ENCODE peak calls at places on chromosome 9, in five cellular contexts. A is stimulated activated CD4-positive, alpha-beta T cell treated with anti-CD3 and anti-CD28 coated beads, Interleukin-2, amount 100 ng/mL, for 24 hours; T is activated CD4-positive, alpha-beta T cell treated with anti-CD3 and anti-CD28 coated beads, Interleukin-2, amount 50 U/mL, for 48 hours; H is EH; W is stimulated activated naive B cell treated with anti-CD40 and anti-IgM and Interleukin-4, amounts not matched to agents 10 μg/mL and 1 μg/mL and 100 μg/mL, for 72 hours. K is an unnamed sample.

GRCh38 chr9:2023042-2023441 is 7.9 kb downstream of the SMARCA2 start:
- DNase-seq in A (no peak), T (no peak), H (no peak), W (no peak), K (no peak)

GRCh38 chr9:89481161-89481915 is 16.6 kb downstream of the SEMA4D start:
- DNase-seq in A (peak), T (no peak), H (no peak), W (no peak), K (no peak)

GRCh38 chr9:107067715-107068416 is 204.9 kb downstream of the ZNF462 start:
- DNase-seq in A (no peak), T (no peak), H (no peak), W (no peak), K (no peak)

GRCh38 chr9:84382728-84383127 is 42.2 kb upstream of the SLC28A3 start:
- DNase-seq in A (no peak), T (no peak), H (no peak), W (no peak), K (no peak)

GRCh38 chr9:17936365-17936764 is 357.5 kb downstream of the SH3GL2 start:
- DNase-seq in A (no peak), T (no peak), H (no peak), W (no peak), K (no peak)

GRCh38 chr9:71552480-71552879 is 215.8 kb downstream of the CEMIP2 start:
- DNase-seq in A (no peak), T (no peak), H (no peak), W (no peak), K (no peak)

GRCh38 chr9:4583001-4583400 is 79.1 kb upstream of the PLPP6 start:
- DNase-seq in A (no peak), T (no peak), H (no peak), W (no peak), K (no peak)

GRCh38 chr9:119868694-119869093 is 499.5 kb upstream of the BRINP1 start:
- DNase-seq in A (no peak), T (no peak), H (no peak), W (no peak), K (no peak)

GRCh38 chr9:117616436-117616835 is 87.8 kb upstream of the TLR4 start:
- DNase-seq in A (no peak), T (no peak), H (no peak), W (no peak), K (no peak)

GRCh38 chr9:122498883-122499288 is 11.7 kb upstream of the OR1J2 start:
- DNase-seq in A (no peak), T (peak), H (peak), W (peak), K (peak)

GRCh38 chr9:847505-847904 is 6.0 kb downstream of the DMRT1 start:
- DNase-seq in A (no peak), T (no peak), H (no peak), W (no peak), K (no peak)

GRCh38 chr9:31188496-31188895 is 1195.9 kb upstream of the ACO1 start:
- DNase-seq in A (no peak), T (no peak), H (no peak), W (no peak), K (no peak)

GRCh38 chr9:80707120-80707519 is 982.2 kb downstream of the TLE1 start:
- DNase-seq in A (no peak), T (no peak), H (no peak), W (no peak), K (no peak)

GRCh38 chr9:136512651-136513066 is 29.8 kb upstream of the SEC16A start:
- DNase-seq in A (peak), T (peak), H (peak), W (no peak), K (no peak)

GRCh38 chr9:22813520-22813919 is 366.9 kb downstream of the DMRTA1 start:
- DNase-seq in A (no peak), T (no peak), H (no peak), W (no peak), K (peak)